ENCODE peak calls at places on chromosomes 3 and 15, in six cellular contexts. M is sigmoid colon, T is GM13977, K is cardiac muscle cell, G is HFFc6, C is heart left ventricle. A is an unnamed sample.

GRCh38 chr15:89406756-89407650 is 72.4 kb upstream of the POLG start:
- DNase-seq in M (no peak), T (no peak), K (no peak), G (no peak), C (no peak), A (no peak)

GRCh38 chr15:71444866-71445590 is 329.8 kb downstream of the THSD4 start:
- DNase-seq in M (no peak), T (no peak), K (no peak), G (peak; percentile 74), C (no peak), A (no peak)

GRCh38 chr15:38414351-38414750 is 39.6 kb upstream of the FAM98B start:
- DNase-seq in M (peak; percentile 74), T (peak; percentile 8), K (peak; percentile 89), G (peak; percentile 71), C (peak; percentile 65), A (no peak)

GRCh38 chr3:152444029-152444641 is 175.4 kb downstream of the MBNL1 start:
- DNase-seq in M (no peak), T (peak; percentile 16), K (peak; percentile 78), G (peak; percentile 49), C (no peak), A (peak; percentile 17)

GRCh38 chr3:124565013-124565412 is 165.2 kb upstream of the UMPS start:
- DNase-seq in M (peak; percentile 82), T (peak; percentile 77), K (peak; percentile 82), G (peak; percentile 57), C (peak; percentile 77), A (peak; percentile 70)

GRCh38 chr3:40191850-40192448 is 117.6 kb upstream of the EIF1B start:
- DNase-seq in M (no peak), T (peak; percentile 74), K (peak; percentile 69), G (peak; percentile 50), C (peak; percentile 44), A (peak; percentile 73)

GRCh38 chr3:194817592-194818325 is 132.1 kb downstream of the FAM43A start:
- DNase-seq in M (no peak), T (no peak), K (no peak), G (no peak), C (no peak), A (no peak)

GRCh38 chr3:46671541-46672348 is 21.7 kb downstream of the ALS2CL start:
- DNase-seq in M (peak; percentile 62), T (no peak), K (no peak), G (no peak), C (peak; percentile 8), A (no peak)

GRCh38 chr3:78079514-78079913 is 1039.6 kb downstream of the ROBO2 start:
- DNase-seq in M (no peak), T (no peak), K (no peak), G (no peak), C (no peak), A (no peak)

GRCh38 chr3:53775834-53776251 is 70.4 kb downstream of the CHDH start:
- DNase-seq in M (no peak), T (no peak), K (no peak), G (peak; percentile 34), C (no peak), A (no peak)

GRCh38 chr3:190116551-190117067 is 4.1 kb downstream of the P3H2 start:
- DNase-seq in M (no peak), T (no peak), K (peak; percentile 60), G (peak; percentile 91), C (no peak), A (no peak)

GRCh38 chr3:58034738-58035511 is 26.7 kb downstream of the FLNB start:
- DNase-seq in M (peak; percentile 40), T (peak; percentile 87), K (no peak), G (no peak), C (no peak), A (peak; percentile 88)

GRCh38 chr3:105662326-105662725 is 206.5 kb downstream of the CBLB start:
- DNase-seq in M (no peak), T (no peak), K (no peak), G (peak; percentile 19), C (no peak), A (no peak)
- TF ChIP-seq CTCF in M (no peak), T (no peak), K (no peak), G (no peak), C (no peak), A (no peak)

DNA sequence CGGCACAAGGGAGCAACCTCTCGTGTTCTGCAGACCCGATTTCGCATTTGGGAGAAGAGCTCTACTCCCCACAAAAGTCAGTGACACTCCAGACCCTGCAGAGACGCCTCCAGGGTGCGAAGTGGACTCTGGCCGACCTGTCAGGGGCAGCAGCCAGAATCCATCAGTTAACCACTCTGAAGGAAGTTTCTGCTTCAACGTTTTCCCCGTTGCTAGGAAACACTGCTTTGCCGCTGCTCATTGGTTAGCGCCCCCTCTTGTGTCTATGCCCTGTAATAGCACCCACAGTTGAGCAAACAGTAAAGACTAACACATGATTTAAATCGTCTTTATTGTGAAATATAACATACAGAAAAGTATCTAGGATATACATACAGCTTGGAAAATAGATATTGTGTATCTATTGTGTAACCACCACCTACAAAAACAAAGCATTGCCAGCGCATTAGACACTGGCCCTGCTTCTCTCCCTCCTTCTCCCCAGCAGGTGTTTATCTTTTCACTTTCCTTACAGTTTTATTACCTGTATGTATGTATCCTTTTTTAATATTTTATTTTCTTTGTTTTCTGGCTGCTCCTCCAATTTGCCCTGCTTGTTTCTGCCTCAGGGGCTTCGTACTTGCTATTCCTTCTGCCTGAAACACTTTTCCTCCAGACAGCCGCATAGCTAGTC is 38.9 kb downstream of the TMEM40 start:
- DNase-seq in M (peak; percentile 89), T (peak; percentile 82), K (peak; percentile 91), G (peak; percentile 83), C (peak; percentile 82), A (peak; percentile 84)
- TF ChIP-seq CTCF in M (peak; percentile 87), T (peak; percentile 85), K (peak; percentile 99), G (peak; percentile 95), C (peak; percentile 96), A (peak; percentile 94)

DNA sequence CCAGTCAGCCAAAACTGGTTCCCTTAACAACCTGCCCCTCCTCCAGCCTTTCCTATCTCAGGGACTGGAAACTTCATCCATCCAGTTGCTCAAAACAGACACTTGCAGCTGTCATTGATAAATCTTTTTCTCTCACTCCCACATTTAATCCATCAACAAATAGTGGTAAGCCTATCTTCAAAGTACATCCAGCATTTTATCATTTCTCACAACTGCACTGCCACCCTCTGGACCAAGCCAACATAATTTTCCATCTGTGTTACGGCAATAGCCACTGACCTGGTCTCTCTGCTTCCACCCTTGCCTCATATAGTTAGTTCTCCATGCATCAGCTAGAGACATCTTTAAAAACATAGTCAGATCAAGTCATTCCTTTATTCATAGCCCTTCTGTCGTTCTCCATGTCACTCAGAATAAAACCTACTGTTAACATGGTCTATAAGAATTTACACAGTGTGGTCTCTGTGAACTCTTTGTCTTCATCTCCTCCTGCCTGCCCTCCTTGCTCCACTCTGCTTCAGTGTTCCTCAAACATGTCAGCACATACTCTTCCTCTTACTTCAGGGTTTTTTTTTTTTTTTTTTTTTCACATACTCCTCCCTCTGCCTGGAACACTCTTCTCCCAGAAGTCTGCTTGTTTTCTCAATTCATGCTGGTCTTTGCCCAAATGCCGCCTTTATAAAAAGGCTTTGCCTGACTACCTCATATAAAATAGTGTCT is 102.5 kb upstream of the COL6A5 start:
- DNase-seq in M (no peak), T (no peak), K (peak; percentile 43), G (no peak), C (no peak), A (no peak)
- TF ChIP-seq CTCF in M (no peak), T (peak; percentile 32), K (peak; percentile 33), G (peak; percentile 52), C (no peak), A (peak; percentile 26)

DNA sequence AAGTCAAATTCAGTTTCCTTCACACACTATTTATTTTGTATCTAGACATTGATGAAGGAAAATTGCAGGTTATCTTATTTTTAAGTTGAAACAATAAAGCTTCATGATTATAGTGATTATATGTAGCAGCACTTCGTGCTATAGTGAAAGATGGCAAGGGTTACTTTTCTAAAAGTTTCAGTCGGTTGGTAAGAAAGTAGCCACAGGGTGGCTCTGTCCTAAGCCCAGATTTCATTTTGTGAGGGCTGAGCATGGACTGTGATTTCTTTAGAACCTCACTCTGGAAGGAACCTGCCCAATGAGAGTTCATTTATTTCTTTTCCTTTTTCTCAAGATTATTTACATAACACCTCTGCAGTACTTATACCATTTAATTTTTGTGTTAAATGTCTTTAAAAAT is 66.5 kb downstream of the NME9 start:
- DNase-seq in M (no peak), T (no peak), K (no peak), G (no peak), C (no peak), A (no peak)
- TF ChIP-seq CTCF in M (no peak), T (no peak), K (no peak), G (peak; percentile 35), C (no peak), A (no peak)

DNA sequence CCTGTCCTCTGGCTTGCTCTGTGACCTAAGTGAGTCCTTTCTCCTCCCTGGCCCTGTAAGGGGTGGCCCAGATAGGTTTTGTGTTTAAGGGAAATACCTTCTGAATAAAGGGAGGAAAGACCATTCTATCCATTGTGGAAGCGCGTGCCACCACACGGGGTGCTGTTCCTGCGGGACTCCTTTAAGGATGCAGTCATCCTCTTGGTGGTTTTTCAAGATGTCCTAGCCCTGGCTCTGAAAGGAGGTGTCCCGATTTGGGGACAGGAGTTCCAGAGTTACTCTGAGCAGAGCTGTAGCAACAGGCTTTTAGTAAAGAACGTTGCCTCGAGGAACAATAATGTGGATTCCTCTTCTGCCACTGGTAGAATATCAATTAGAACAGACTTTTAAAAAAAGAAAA is 9.6 kb downstream of the SLC6A6 start:
- DNase-seq in M (no peak), T (no peak), K (no peak), G (no peak), C (no peak), A (no peak)
- TF ChIP-seq CTCF in M (no peak), T (no peak), K (peak; percentile 26), G (peak; percentile 60), C (no peak), A (no peak)